ENCODE peak calls at places on chromosomes 6 and 20, in ten cellular contexts. One of them, this sample, is unnamed.
A peak's percentile ranks its signal among the peaks of the same experiment; 100 is the strongest.

GRCh38 chr20:47493175-47493953 is 8.3 kb upstream of the NCOA3 start:
- DNase-seq in HAP-1: peak; percentile 71
- DNase-seq in A549: peak; percentile 64
- DNase-seq in kidney epithelial cell: no peak
- DNase-seq in A673: peak; percentile 87
- DNase-seq in H1: no peak
- DNase-seq in mesendoderm: no peak
- DNase-seq in NT2/D1: no peak
- DNase-seq in astrocyte of the spinal cord: peak; percentile 64
- DNase-seq in uterus: peak; percentile 92
- DNase-seq in this sample: peak; percentile 81

GRCh38 chr6:33954453-33954852 is 150.7 kb upstream of the MLN start:
- DNase-seq in HAP-1: no peak
- DNase-seq in A549: no peak
- DNase-seq in kidney epithelial cell: no peak
- DNase-seq in A673: no peak
- DNase-seq in H1: no peak
- DNase-seq in mesendoderm: peak; percentile 95
- DNase-seq in NT2/D1: no peak
- DNase-seq in astrocyte of the spinal cord: no peak
- DNase-seq in uterus: no peak
- DNase-seq in this sample: no peak

GRCh38 chr20:32304121-32304520 is 26.7 kb downstream of the KIF3B start:
- DNase-seq in HAP-1: no peak
- DNase-seq in A549: no peak
- DNase-seq in kidney epithelial cell: no peak
- DNase-seq in A673: no peak
- DNase-seq in H1: no peak
- DNase-seq in mesendoderm: no peak
- DNase-seq in NT2/D1: no peak
- DNase-seq in astrocyte of the spinal cord: no peak
- DNase-seq in uterus: no peak
- DNase-seq in this sample: no peak

GRCh38 chr20:17969276-17969883 is 562 bp downstream of the MGME1 start:
- DNase-seq in HAP-1: peak; percentile 55
- DNase-seq in A549: peak; percentile 59
- DNase-seq in kidney epithelial cell: no peak
- DNase-seq in A673: peak; percentile 68
- DNase-seq in H1: no peak
- DNase-seq in mesendoderm: peak; percentile 86
- DNase-seq in NT2/D1: no peak
- DNase-seq in astrocyte of the spinal cord: no peak
- DNase-seq in uterus: no peak
- DNase-seq in this sample: peak; percentile 5

GRCh38 chr6:34342247-34342646 is 50.2 kb downstream of the NUDT3 start:
- DNase-seq in HAP-1: no peak
- DNase-seq in A549: no peak
- DNase-seq in kidney epithelial cell: no peak
- DNase-seq in A673: no peak
- DNase-seq in H1: no peak
- DNase-seq in mesendoderm: no peak
- DNase-seq in NT2/D1: no peak
- DNase-seq in astrocyte of the spinal cord: no peak
- DNase-seq in uterus: no peak
- DNase-seq in this sample: no peak

GRCh38 chr6:37712508-37712907 is 14.8 kb upstream of the MDGA1 start:
- DNase-seq in HAP-1: no peak
- DNase-seq in A549: no peak
- DNase-seq in kidney epithelial cell: no peak
- DNase-seq in A673: no peak
- DNase-seq in H1: no peak
- DNase-seq in mesendoderm: no peak
- DNase-seq in NT2/D1: no peak
- DNase-seq in astrocyte of the spinal cord: no peak
- DNase-seq in uterus: no peak
- DNase-seq in this sample: peak; percentile 26

GRCh38 chr6:115768469-115768868 is 292.2 kb downstream of the FRK start:
- DNase-seq in HAP-1: no peak
- DNase-seq in A549: no peak
- DNase-seq in kidney epithelial cell: no peak
- DNase-seq in A673: no peak
- DNase-seq in H1: no peak
- DNase-seq in mesendoderm: no peak
- DNase-seq in NT2/D1: no peak
- DNase-seq in astrocyte of the spinal cord: no peak
- DNase-seq in uterus: no peak
- DNase-seq in this sample: no peak

GRCh38 chr6:34389034-34389433 is 3.4 kb downstream of the NUDT3 start:
- DNase-seq in HAP-1: no peak
- DNase-seq in A549: no peak
- DNase-seq in kidney epithelial cell: no peak
- DNase-seq in A673: no peak
- DNase-seq in H1: no peak
- DNase-seq in mesendoderm: peak; percentile 35
- DNase-seq in NT2/D1: no peak
- DNase-seq in astrocyte of the spinal cord: no peak
- DNase-seq in uterus: no peak
- DNase-seq in this sample: no peak

GRCh38 chr20:60232380-60232779 is 274.2 kb downstream of the CDH26 start:
- DNase-seq in HAP-1: no peak
- DNase-seq in A549: no peak
- DNase-seq in kidney epithelial cell: no peak
- DNase-seq in A673: no peak
- DNase-seq in H1: no peak
- DNase-seq in mesendoderm: no peak
- DNase-seq in NT2/D1: no peak
- DNase-seq in astrocyte of the spinal cord: no peak
- DNase-seq in uterus: no peak
- DNase-seq in this sample: no peak

GRCh38 chr6:4932506-4932903 is 71.3 kb downstream of the RPP40 start:
- DNase-seq in HAP-1: no peak
- DNase-seq in A549: no peak
- DNase-seq in kidney epithelial cell: no peak
- DNase-seq in A673: no peak
- DNase-seq in H1: no peak
- DNase-seq in mesendoderm: no peak
- DNase-seq in NT2/D1: no peak
- DNase-seq in astrocyte of the spinal cord: no peak
- DNase-seq in uterus: no peak
- DNase-seq in this sample: no peak

GRCh38 chr6:168354338-168354737 is 34.8 kb upstream of the DACT2 start:
- DNase-seq in HAP-1: no peak
- DNase-seq in A549: no peak
- DNase-seq in kidney epithelial cell: no peak
- DNase-seq in A673: no peak
- DNase-seq in H1: no peak
- DNase-seq in mesendoderm: no peak
- DNase-seq in NT2/D1: no peak
- DNase-seq in astrocyte of the spinal cord: no peak
- DNase-seq in uterus: no peak
- DNase-seq in this sample: no peak

GRCh38 chr6:153816306-153816845 is 222.7 kb upstream of the OPRM1 start:
- DNase-seq in HAP-1: no peak
- DNase-seq in A549: no peak
- DNase-seq in kidney epithelial cell: no peak
- DNase-seq in A673: no peak
- DNase-seq in H1: no peak
- DNase-seq in mesendoderm: no peak
- DNase-seq in NT2/D1: no peak
- DNase-seq in astrocyte of the spinal cord: no peak
- DNase-seq in uterus: no peak
- DNase-seq in this sample: no peak

GRCh38 chr6:34094474-34095135 is 51.3 kb downstream of the GRM4 start:
- DNase-seq in HAP-1: no peak
- DNase-seq in A549: no peak
- DNase-seq in kidney epithelial cell: no peak
- DNase-seq in A673: no peak
- DNase-seq in H1: no peak
- DNase-seq in mesendoderm: no peak
- DNase-seq in NT2/D1: no peak
- DNase-seq in astrocyte of the spinal cord: no peak
- DNase-seq in uterus: no peak
- DNase-seq in this sample: no peak

GRCh38 chr6:39084506-39084905 is 30.5 kb downstream of the SAYSD1 start:
- DNase-seq in HAP-1: no peak
- DNase-seq in A549: no peak
- DNase-seq in kidney epithelial cell: no peak
- DNase-seq in A673: peak; percentile 10
- DNase-seq in H1: no peak
- DNase-seq in mesendoderm: no peak
- DNase-seq in NT2/D1: no peak
- DNase-seq in astrocyte of the spinal cord: no peak
- DNase-seq in uterus: no peak
- DNase-seq in this sample: no peak

GRCh38 chr20:19934792-19935491 is 82.2 kb upstream of the NAA20 start:
- DNase-seq in HAP-1: peak; percentile 13
- DNase-seq in A549: peak; percentile 74
- DNase-seq in kidney epithelial cell: no peak
- DNase-seq in A673: peak; percentile 61
- DNase-seq in H1: no peak
- DNase-seq in mesendoderm: no peak
- DNase-seq in NT2/D1: no peak
- DNase-seq in astrocyte of the spinal cord: no peak
- DNase-seq in uterus: peak; percentile 64
- DNase-seq in this sample: no peak
- H3K4me3 ChIP-seq in HAP-1: no peak overlapping the region
- H3K4me3 ChIP-seq in A549: peak overlapping the region; percentile 17
- H3K4me3 ChIP-seq in kidney epithelial cell: no peak overlapping the region
- H3K4me3 ChIP-seq in A673: peak overlapping the region; percentile 15
- H3K4me3 ChIP-seq in H1: no peak overlapping the region
- H3K4me3 ChIP-seq in mesendoderm: no peak overlapping the region
- H3K4me3 ChIP-seq in NT2/D1: no peak overlapping the region
- H3K4me3 ChIP-seq in astrocyte of the spinal cord: no peak overlapping the region
- H3K4me3 ChIP-seq in uterus: no peak overlapping the region
- H3K4me3 ChIP-seq in this sample: no peak overlapping the region

GRCh38 chr20:11217322-11217989 is 543.7 kb upstream of the JAG1 start:
- DNase-seq in HAP-1: no peak
- DNase-seq in A549: no peak
- DNase-seq in kidney epithelial cell: no peak
- DNase-seq in A673: peak; percentile 56
- DNase-seq in H1: no peak
- DNase-seq in mesendoderm: no peak
- DNase-seq in NT2/D1: no peak
- DNase-seq in astrocyte of the spinal cord: no peak
- DNase-seq in uterus: no peak
- DNase-seq in this sample: no peak
- H3K4me3 ChIP-seq in HAP-1: no peak overlapping the region
- H3K4me3 ChIP-seq in A549: no peak overlapping the region
- H3K4me3 ChIP-seq in kidney epithelial cell: no peak overlapping the region
- H3K4me3 ChIP-seq in A673: no peak overlapping the region
- H3K4me3 ChIP-seq in H1: no peak overlapping the region
- H3K4me3 ChIP-seq in mesendoderm: no peak overlapping the region
- H3K4me3 ChIP-seq in NT2/D1: no peak overlapping the region
- H3K4me3 ChIP-seq in astrocyte of the spinal cord: no peak overlapping the region
- H3K4me3 ChIP-seq in uterus: no peak overlapping the region
- H3K4me3 ChIP-seq in this sample: no peak overlapping the region

GRCh38 chr6:150857906-150858365 is 7.6 kb upstream of the MTHFD1L start:
- DNase-seq in HAP-1: no peak
- DNase-seq in A549: no peak
- DNase-seq in kidney epithelial cell: no peak
- DNase-seq in A673: no peak
- DNase-seq in H1: no peak
- DNase-seq in mesendoderm: no peak
- DNase-seq in NT2/D1: no peak
- DNase-seq in astrocyte of the spinal cord: no peak
- DNase-seq in uterus: no peak
- DNase-seq in this sample: no peak

DNA sequence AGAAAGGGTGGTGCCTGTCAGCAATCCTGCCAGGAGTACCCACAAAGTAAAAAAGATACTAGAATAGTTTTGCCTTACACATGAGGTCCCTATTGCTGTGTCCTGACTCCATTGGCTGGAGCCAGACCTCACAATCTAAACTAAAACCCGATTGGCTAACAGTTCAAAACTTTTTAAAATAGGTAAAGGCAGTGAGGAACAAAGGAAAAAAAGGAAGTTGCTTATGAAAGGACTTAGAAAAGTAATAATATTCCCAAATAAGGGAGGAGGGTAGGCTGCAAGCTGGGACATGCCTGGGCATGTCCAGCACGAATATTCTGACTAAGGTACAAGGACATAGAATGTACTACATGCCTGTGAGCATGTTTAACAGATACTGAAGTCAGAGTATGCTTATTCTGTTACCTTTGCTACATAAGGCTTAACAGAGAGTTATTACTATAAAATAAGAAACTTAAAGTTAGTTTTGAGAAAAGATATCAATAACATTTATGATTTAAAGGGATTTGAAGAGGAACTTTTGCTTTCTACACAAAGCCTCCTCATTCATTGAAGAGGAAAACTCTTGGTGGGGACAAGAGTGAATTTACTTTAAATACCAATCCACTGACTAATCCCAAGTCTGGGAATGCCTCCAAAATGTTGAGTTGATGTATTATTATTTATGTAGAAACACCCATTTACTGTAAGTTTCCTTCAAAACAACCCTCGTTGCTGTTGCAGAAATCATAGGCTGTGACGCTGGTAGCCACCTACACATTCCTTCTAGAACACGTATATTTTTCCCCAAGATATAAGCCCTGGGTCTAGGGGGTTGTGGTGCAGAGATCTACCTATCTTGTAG is 8.2 kb upstream of the MTHFD1L start:
- DNase-seq in HAP-1: peak; percentile 89
- DNase-seq in A549: peak; percentile 90
- DNase-seq in kidney epithelial cell: peak; percentile 86
- DNase-seq in A673: peak; percentile 83
- DNase-seq in H1: no peak
- DNase-seq in mesendoderm: peak; percentile 29
- DNase-seq in NT2/D1: no peak
- DNase-seq in astrocyte of the spinal cord: peak; percentile 99
- DNase-seq in uterus: peak; percentile 31
- DNase-seq in this sample: peak; percentile 71
- H3K4me3 ChIP-seq in HAP-1: peak overlapping the region; percentile 11
- H3K4me3 ChIP-seq in A549: no peak overlapping the region
- H3K4me3 ChIP-seq in kidney epithelial cell: no peak overlapping the region
- H3K4me3 ChIP-seq in A673: peak overlapping the region; percentile 2
- H3K4me3 ChIP-seq in H1: no peak overlapping the region
- H3K4me3 ChIP-seq in mesendoderm: no peak overlapping the region
- H3K4me3 ChIP-seq in NT2/D1: no peak overlapping the region
- H3K4me3 ChIP-seq in astrocyte of the spinal cord: no peak overlapping the region
- H3K4me3 ChIP-seq in uterus: no peak overlapping the region
- H3K4me3 ChIP-seq in this sample: no peak overlapping the region

DNA sequence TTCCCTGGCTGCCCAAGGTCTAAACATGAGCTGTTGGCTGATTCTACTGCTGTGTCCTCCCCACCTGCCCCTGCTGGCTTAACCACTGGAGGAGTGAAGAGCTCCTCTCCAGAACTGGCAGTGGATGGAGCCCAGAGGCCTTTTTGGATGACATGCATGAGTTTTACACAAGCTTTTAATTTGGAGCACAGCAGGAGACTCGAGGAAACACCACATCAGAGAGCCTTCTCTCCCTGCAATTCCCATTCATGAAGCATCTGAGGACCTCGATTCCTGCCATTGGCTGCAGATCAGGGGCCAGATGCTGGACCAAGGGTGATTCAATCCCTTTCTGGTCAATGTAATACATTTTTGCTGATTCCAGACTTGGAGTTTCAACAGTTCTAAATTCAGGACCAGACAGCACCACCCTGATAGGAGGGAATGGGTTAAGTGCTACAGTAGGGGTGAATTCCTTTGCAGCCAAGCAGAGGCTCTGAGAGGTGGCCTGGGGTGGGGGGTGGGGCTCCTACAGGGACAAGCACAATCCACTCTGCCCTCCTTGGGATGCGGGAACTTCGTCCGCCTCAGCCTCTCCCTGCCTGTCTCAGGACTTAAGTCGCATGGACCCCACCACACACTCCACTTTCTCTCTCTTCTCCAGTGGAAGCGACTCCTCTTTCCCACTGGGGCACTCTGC is 600 bp upstream of the PSORS1C1 start:
- DNase-seq in HAP-1: no peak
- DNase-seq in A549: no peak
- DNase-seq in kidney epithelial cell: no peak
- DNase-seq in A673: peak; percentile 41
- DNase-seq in H1: no peak
- DNase-seq in mesendoderm: peak; percentile 77
- DNase-seq in NT2/D1: no peak
- DNase-seq in astrocyte of the spinal cord: peak; percentile 93
- DNase-seq in uterus: no peak
- DNase-seq in this sample: peak; percentile 90
- H3K4me3 ChIP-seq in HAP-1: no peak overlapping the region
- H3K4me3 ChIP-seq in A549: no peak overlapping the region
- H3K4me3 ChIP-seq in kidney epithelial cell: no peak overlapping the region
- H3K4me3 ChIP-seq in A673: no peak overlapping the region
- H3K4me3 ChIP-seq in H1: no peak overlapping the region
- H3K4me3 ChIP-seq in mesendoderm: no peak overlapping the region
- H3K4me3 ChIP-seq in NT2/D1: peak overlapping the region; percentile 13
- H3K4me3 ChIP-seq in astrocyte of the spinal cord: no peak overlapping the region
- H3K4me3 ChIP-seq in uterus: no peak overlapping the region
- H3K4me3 ChIP-seq in this sample: no peak overlapping the region

This sample was measured in MG63.